ENCODE peak calls at places on chromosomes 16 and 17, in six cellular contexts. Z is HCT116, H is H1, B is HepG2, X is GM12878, T is A549. P is an unnamed sample.

GRCh38 chr17:50843150-50843905 is 7.9 kb downstream of the WFIKKN2 start:
- DNase-seq in H (no peak), B (no peak), T (no peak), X (no peak), Z (no peak), P (no peak)

GRCh38 chr16:386641-387156 is 4.9 kb upstream of the PGAP6 start:
- DNase-seq in T (no peak), X (no peak), Z (no peak), B (no peak), H (no peak), P (no peak)

GRCh38 chr16:76816475-76816874 is 374.5 kb upstream of the MON1B start:
- DNase-seq in B (no peak), T (no peak), X (no peak), H (no peak), Z (no peak), P (no peak)

GRCh38 chr17:20083460-20083859 is 74.3 kb downstream of the SPECC1 start:
- DNase-seq in H (no peak), Z (no peak), T (no peak), B (no peak), X (no peak), P (no peak)

GRCh38 chr16:1288813-1289479 is 20.5 kb upstream of the UBE2I start:
- DNase-seq in B (peak; percentile 37), H (no peak), X (no peak), Z (no peak), T (no peak), P (no peak)

GRCh38 chr16:19837331-19837943 is 47.2 kb downstream of the GPRC5B start:
- DNase-seq in Z (no peak), T (no peak), H (no peak), X (no peak), B (no peak), P (no peak)

GRCh38 chr17:42431758-42432161 is 8.7 kb upstream of the CAVIN1 start:
- DNase-seq in X (no peak), Z (no peak), B (no peak), T (no peak), H (no peak), P (no peak)

GRCh38 chr17:82023447-82024241 is 539 bp downstream of the LRRC45 start:
- DNase-seq in H (no peak), B (no peak), T (no peak), X (no peak), Z (no peak), P (no peak)

GRCh38 chr17:79081571-79082276 is 7.1 kb downstream of the ENGASE start:
- DNase-seq in X (no peak), T (no peak), B (no peak), H (no peak), Z (no peak), P (no peak)

GRCh38 chr16:1535391-1536291 is 2.2 kb downstream of the TMEM204 start:
- DNase-seq in H (no peak), Z (no peak), T (no peak), B (no peak), X (no peak), P (no peak)

GRCh38 chr16:79712273-79712672 is 111.7 kb upstream of the MAF start:
- DNase-seq in T (no peak), X (no peak), Z (no peak), H (no peak), B (no peak), P (no peak)

GRCh38 chr17:5785343-5785742 is 201.0 kb upstream of the NLRP1 start:
- DNase-seq in X (peak; percentile 33), T (no peak), H (no peak), Z (no peak), B (no peak), P (peak; percentile 75)

GRCh38 chr16:83924686-83925085 is 25.8 kb downstream of the MLYCD start:
- DNase-seq in T (no peak), B (no peak), X (no peak), H (no peak), Z (no peak), P (no peak)

GRCh38 chr16:85354623-85355514 is 242.6 kb upstream of the CIBAR2 start:
- DNase-seq in X (no peak), T (no peak), B (no peak), Z (no peak), H (no peak), P (no peak)
- H3K4me1 ChIP-seq in X (no peaks in the 10 kb centered on the region), T (peaks cover 18% of the 10 kb centered on the region), B (peaks cover 25% of the 10 kb centered on the region), Z (peaks cover 46% of the 10 kb centered on the region), H (no peaks in the 10 kb centered on the region), P (peaks cover 5% of the 10 kb centered on the region)

GRCh38 chr17:16074423-16074822 is 74.8 kb downstream of the TTC19 start:
- DNase-seq in Z (no peak), B (no peak), X (no peak), T (no peak), H (no peak), P (no peak)
- TF ChIP-seq MAX in Z (no peak), B (no peak), X (no peak), T (no peak), H (no peak), P (no peak)

GRCh38 chr16:10232757-10233156 is 50.5 kb upstream of the GRIN2A start:
- DNase-seq in H (no peak), T (no peak), X (no peak), Z (no peak), B (no peak), P (no peak)
- H3K4me1 ChIP-seq in H (no peaks in the 10 kb centered on the region), T (no peaks in the 10 kb centered on the region), X (peaks cover 6% of the 10 kb centered on the region), Z (no peaks in the 10 kb centered on the region), B (peaks cover 12% of the 10 kb centered on the region), P (no peaks in the 10 kb centered on the region)

GRCh38 chr17:40659909-40660308 is 5.1 kb downstream of the KRT222 start:
- DNase-seq in T (no peak), Z (no peak), B (no peak), X (no peak), H (no peak), P (no peak)
- TF ChIP-seq MAX in T (no peak), Z (no peak), B (no peak), X (no peak), H (no peak), P (no peak)

GRCh38 chr17:38905375-38905774 is 20.0 kb upstream of the LASP1NB start:
- DNase-seq in H (no peak), B (no peak), Z (no peak), X (no peak), T (no peak), P (no peak)
- H3K4me1 ChIP-seq in H (peaks cover 11% of the 10 kb centered on the region), B (no peaks in the 10 kb centered on the region), Z (no peaks in the 10 kb centered on the region), X (peaks cover 5% of the 10 kb centered on the region), T (peaks cover 27% of the 10 kb centered on the region), P (peaks cover 44% of the 10 kb centered on the region)

DNA sequence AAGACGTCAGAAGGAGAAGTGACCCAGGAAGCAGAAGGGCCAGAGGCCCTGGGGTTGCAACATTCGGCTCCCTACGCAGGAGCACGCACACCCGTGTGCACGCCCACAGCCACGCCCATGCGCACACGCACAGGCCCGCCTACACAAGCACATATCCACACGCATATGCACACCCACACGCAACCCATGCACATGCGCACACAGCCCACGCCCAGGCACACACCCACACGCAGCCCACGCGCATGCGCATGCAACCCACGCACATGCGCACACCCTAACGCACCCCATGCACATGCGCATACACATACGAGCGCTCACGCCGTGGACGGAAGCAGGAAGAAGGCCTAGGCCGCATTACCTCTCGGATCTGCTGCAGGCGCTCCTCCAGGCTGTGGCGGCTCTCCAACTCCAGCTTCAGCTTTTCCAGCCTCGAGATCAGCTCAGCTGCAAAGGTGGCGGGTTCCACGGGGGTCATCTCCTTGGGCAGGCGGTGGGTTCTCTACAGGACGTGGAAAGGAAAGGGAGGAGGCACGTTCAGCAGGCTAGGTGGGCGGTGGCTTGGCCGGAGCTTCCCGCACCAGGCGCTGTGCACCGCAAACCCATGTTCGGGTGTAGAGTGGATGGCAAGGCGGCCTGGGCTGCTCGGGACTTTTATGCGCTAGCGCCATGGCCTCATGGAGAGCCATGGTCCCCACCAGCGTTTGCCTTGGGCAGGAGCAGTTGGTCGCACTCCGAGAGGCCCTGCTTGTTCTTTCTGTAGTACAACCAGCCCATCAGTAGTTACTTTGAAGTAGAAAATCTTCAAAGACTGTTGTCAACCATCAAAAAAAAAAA is 23.4 kb downstream of the AXIN2 start:
- DNase-seq in B (no peak), Z (no peak), H (no peak), T (no peak), X (no peak), P (no peak)
- TF ChIP-seq MAX in B (peak; percentile 17), Z (no peak), H (no peak), T (no peak), X (no peak), P (no peak)

DNA sequence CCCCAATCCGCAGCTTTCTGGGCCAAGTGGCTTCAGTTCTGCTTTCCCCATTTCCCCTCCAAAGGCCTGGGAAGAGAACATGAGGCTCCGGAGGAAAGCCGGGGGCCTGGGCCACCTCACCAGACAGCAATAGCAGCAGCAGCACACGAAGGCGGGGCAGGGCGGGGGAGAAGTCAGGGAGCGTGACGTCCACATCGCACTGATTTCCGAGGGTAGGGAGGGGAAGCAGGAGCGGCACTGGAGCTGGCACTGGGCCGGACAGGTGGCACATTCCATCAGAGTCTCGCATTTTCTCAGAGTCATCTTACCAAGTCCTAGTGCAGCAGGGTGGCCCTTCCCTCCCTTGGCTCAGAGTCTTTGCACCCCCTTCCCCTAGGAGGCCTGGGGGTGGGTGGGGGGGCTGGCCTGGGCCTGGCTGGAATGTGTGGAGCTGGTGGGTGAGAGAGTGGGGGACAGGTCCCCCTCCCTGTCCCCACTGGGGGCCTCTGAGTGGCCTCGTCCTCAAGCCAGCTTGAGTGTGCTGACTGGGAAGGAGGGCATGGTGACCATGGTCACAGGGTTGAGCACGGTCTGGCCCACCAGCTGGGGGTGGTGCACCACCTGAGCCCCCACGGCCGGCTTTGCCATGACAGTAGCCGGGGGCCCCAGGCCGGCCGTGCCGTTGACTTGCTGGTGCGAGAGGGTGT is 14.3 kb downstream of the MNT start:
- DNase-seq in T (peak; percentile 42), X (no peak), H (no peak), B (no peak), Z (no peak), P (no peak)
- H3K4me1 ChIP-seq in T (peaks cover 11% of the 10 kb centered on the region), X (peaks cover 4% of the 10 kb centered on the region), H (peaks cover 15% of the 10 kb centered on the region), B (peaks cover 33% of the 10 kb centered on the region), Z (peaks cover 27% of the 10 kb centered on the region), P (peaks cover under 1% of the 10 kb centered on the region)

DNA sequence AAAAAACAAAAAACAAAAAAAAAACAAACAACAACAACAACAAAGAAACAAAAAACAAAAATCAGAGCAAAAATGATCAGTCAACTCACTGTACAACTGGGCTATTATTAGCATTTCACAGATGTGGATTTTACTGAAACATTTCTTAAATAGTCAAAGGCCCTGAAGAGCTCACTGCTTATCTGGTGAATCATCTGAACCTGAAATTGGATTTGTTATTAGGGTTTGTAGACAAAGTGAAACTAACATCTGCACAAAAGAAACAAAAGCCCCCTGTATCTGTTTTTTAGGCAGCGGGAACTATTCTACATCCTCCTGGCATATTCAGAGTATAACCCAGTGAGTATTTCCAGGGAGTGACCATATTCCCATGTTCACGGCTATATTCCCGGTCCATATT is 32.6 kb upstream of the KSR1 start:
- DNase-seq in T (no peak), H (no peak), X (no peak), Z (no peak), B (no peak), P (no peak)
- TF ChIP-seq MAX in T (no peak), H (no peak), X (no peak), Z (no peak), B (no peak), P (no peak)